ENCODE peak calls at places on chromosomes 13 and 19, in nine cellular contexts. One of them, this sample, is unnamed.
A peak's percentile ranks its signal among the peaks of the same experiment; 100 is the strongest.

GRCh38 chr13:75372517-75372916 is 109.5 kb downstream of the TBC1D4 start:
- DNase-seq in fibroblast of pulmonary artery: peak; percentile 74
- DNase-seq in ovary: no peak
- DNase-seq in left lung: no peak
- DNase-seq in stomach: no peak
- DNase-seq in upper lobe of right lung: no peak
- DNase-seq in colonic mucosa: peak; percentile 32
- DNase-seq in suprapubic skin: no peak
- DNase-seq in heart left ventricle: no peak
- DNase-seq in this sample: no peak

GRCh38 chr13:47934371-47934770 is 66.7 kb downstream of the SUCLA2 start:
- DNase-seq in fibroblast of pulmonary artery: no peak
- DNase-seq in ovary: no peak
- DNase-seq in left lung: no peak
- DNase-seq in stomach: no peak
- DNase-seq in upper lobe of right lung: no peak
- DNase-seq in colonic mucosa: no peak
- DNase-seq in suprapubic skin: no peak
- DNase-seq in heart left ventricle: no peak
- DNase-seq in this sample: no peak

GRCh38 chr13:92829930-92830329 is 396.7 kb upstream of the GPC6 start:
- DNase-seq in fibroblast of pulmonary artery: no peak
- DNase-seq in ovary: no peak
- DNase-seq in left lung: no peak
- DNase-seq in stomach: no peak
- DNase-seq in upper lobe of right lung: no peak
- DNase-seq in colonic mucosa: no peak
- DNase-seq in suprapubic skin: no peak
- DNase-seq in heart left ventricle: no peak
- DNase-seq in this sample: no peak

GRCh38 chr19:48819366-48819816 is 8.6 kb upstream of the BCAT2 start:
- DNase-seq in fibroblast of pulmonary artery: peak; percentile 95
- DNase-seq in ovary: peak; percentile 88
- DNase-seq in left lung: peak; percentile 86
- DNase-seq in stomach: peak; percentile 97
- DNase-seq in upper lobe of right lung: peak; percentile 93
- DNase-seq in colonic mucosa: peak; percentile 94
- DNase-seq in suprapubic skin: peak; percentile 96
- DNase-seq in heart left ventricle: peak; percentile 89
- DNase-seq in this sample: peak; percentile 95

GRCh38 chr19:38384209-38385027 is 3.4 kb downstream of the GGN start:
- DNase-seq in fibroblast of pulmonary artery: no peak
- DNase-seq in ovary: no peak
- DNase-seq in left lung: no peak
- DNase-seq in stomach: no peak
- DNase-seq in upper lobe of right lung: no peak
- DNase-seq in colonic mucosa: no peak
- DNase-seq in suprapubic skin: no peak
- DNase-seq in heart left ventricle: no peak
- DNase-seq in this sample: no peak

GRCh38 chr19:38047641-38048040 is 140.6 kb downstream of the SIPA1L3 start:
- DNase-seq in fibroblast of pulmonary artery: no peak
- DNase-seq in ovary: no peak
- DNase-seq in left lung: no peak
- DNase-seq in stomach: no peak
- DNase-seq in upper lobe of right lung: no peak
- DNase-seq in colonic mucosa: no peak
- DNase-seq in suprapubic skin: no peak
- DNase-seq in heart left ventricle: no peak
- DNase-seq in this sample: no peak

GRCh38 chr13:28392896-28393295 is 102.0 kb downstream of the FLT1 start:
- DNase-seq in fibroblast of pulmonary artery: no peak
- DNase-seq in ovary: no peak
- DNase-seq in left lung: no peak
- DNase-seq in stomach: no peak
- DNase-seq in upper lobe of right lung: no peak
- DNase-seq in colonic mucosa: no peak
- DNase-seq in suprapubic skin: no peak
- DNase-seq in heart left ventricle: no peak
- DNase-seq in this sample: no peak

GRCh38 chr13:72960541-72960940 is 98.3 kb upstream of the KLF5 start:
- DNase-seq in fibroblast of pulmonary artery: no peak
- DNase-seq in ovary: no peak
- DNase-seq in left lung: no peak
- DNase-seq in stomach: no peak
- DNase-seq in upper lobe of right lung: no peak
- DNase-seq in colonic mucosa: no peak
- DNase-seq in suprapubic skin: no peak
- DNase-seq in heart left ventricle: no peak
- DNase-seq in this sample: no peak

GRCh38 chr13:44271915-44272341 is 101.7 kb upstream of the SERP2 start:
- DNase-seq in fibroblast of pulmonary artery: no peak
- DNase-seq in ovary: no peak
- DNase-seq in left lung: no peak
- DNase-seq in stomach: no peak
- DNase-seq in upper lobe of right lung: no peak
- DNase-seq in colonic mucosa: no peak
- DNase-seq in suprapubic skin: peak; percentile 65
- DNase-seq in heart left ventricle: peak; percentile 48
- DNase-seq in this sample: peak; percentile 76

GRCh38 chr13:67438465-67438864 is 208.3 kb upstream of the PCDH9 start:
- DNase-seq in fibroblast of pulmonary artery: no peak
- DNase-seq in ovary: no peak
- DNase-seq in left lung: no peak
- DNase-seq in stomach: no peak
- DNase-seq in upper lobe of right lung: no peak
- DNase-seq in colonic mucosa: no peak
- DNase-seq in suprapubic skin: no peak
- DNase-seq in heart left ventricle: no peak
- DNase-seq in this sample: no peak

GRCh38 chr13:75480691-75481175 is 1.2 kb downstream of the TBC1D4 start:
- DNase-seq in fibroblast of pulmonary artery: peak; percentile 46
- DNase-seq in ovary: peak; percentile 65
- DNase-seq in left lung: peak; percentile 73
- DNase-seq in stomach: peak; percentile 80
- DNase-seq in upper lobe of right lung: peak; percentile 83
- DNase-seq in colonic mucosa: peak; percentile 82
- DNase-seq in suprapubic skin: peak; percentile 77
- DNase-seq in heart left ventricle: peak; percentile 65
- DNase-seq in this sample: no peak

GRCh38 chr19:15836595-15837398 is 21.3 kb upstream of the OR10H1 start:
- DNase-seq in fibroblast of pulmonary artery: peak; percentile 91
- DNase-seq in ovary: peak; percentile 96
- DNase-seq in left lung: peak; percentile 98
- DNase-seq in stomach: peak; percentile 96
- DNase-seq in upper lobe of right lung: peak; percentile 97
- DNase-seq in colonic mucosa: peak; percentile 98
- DNase-seq in suprapubic skin: peak; percentile 99
- DNase-seq in heart left ventricle: peak; percentile 99
- DNase-seq in this sample: peak; percentile 98

GRCh38 chr13:78660130-78660857 is 1.3 kb upstream of the OBI1 start:
- DNase-seq in fibroblast of pulmonary artery: no peak
- DNase-seq in ovary: no peak
- DNase-seq in left lung: no peak
- DNase-seq in stomach: no peak
- DNase-seq in upper lobe of right lung: no peak
- DNase-seq in colonic mucosa: no peak
- DNase-seq in suprapubic skin: no peak
- DNase-seq in heart left ventricle: no peak
- DNase-seq in this sample: no peak

GRCh38 chr13:72457151-72457550 is 270.3 kb downstream of the MZT1 start:
- DNase-seq in fibroblast of pulmonary artery: no peak
- DNase-seq in ovary: no peak
- DNase-seq in left lung: no peak
- DNase-seq in stomach: no peak
- DNase-seq in upper lobe of right lung: no peak
- DNase-seq in colonic mucosa: no peak
- DNase-seq in suprapubic skin: no peak
- DNase-seq in heart left ventricle: no peak
- DNase-seq in this sample: no peak

GRCh38 chr19:2097330-2098327 is 914 bp downstream of the IZUMO4 start:
- DNase-seq in fibroblast of pulmonary artery: no peak
- DNase-seq in ovary: peak; percentile 47
- DNase-seq in left lung: peak; percentile 52
- DNase-seq in stomach: no peak
- DNase-seq in upper lobe of right lung: no peak
- DNase-seq in colonic mucosa: no peak
- DNase-seq in suprapubic skin: no peak
- DNase-seq in heart left ventricle: peak; percentile 45
- DNase-seq in this sample: no peak
- H3K4me3 ChIP-seq in fibroblast of pulmonary artery: peak overlapping the region; percentile 50
- H3K4me3 ChIP-seq in ovary: peak overlapping the region; percentile 37
- H3K4me3 ChIP-seq in left lung: peak overlapping the region; percentile 66
- H3K4me3 ChIP-seq in stomach: peak overlapping the region; percentile 59
- H3K4me3 ChIP-seq in upper lobe of right lung: peak overlapping the region; percentile 41
- H3K4me3 ChIP-seq in colonic mucosa: peak overlapping the region; percentile 39
- H3K4me3 ChIP-seq in suprapubic skin: peak overlapping the region; percentile 79
- H3K4me3 ChIP-seq in heart left ventricle: peak overlapping the region; percentile 67
- H3K4me3 ChIP-seq in this sample: peak overlapping the region; percentile 47

GRCh38 chr19:12791345-12792047 is at the start of gene JUNB:
- DNase-seq in fibroblast of pulmonary artery: peak; percentile 99
- DNase-seq in ovary: peak; percentile 98
- DNase-seq in left lung: peak; percentile 98
- DNase-seq in stomach: peak; percentile 99
- DNase-seq in upper lobe of right lung: peak; percentile 99
- DNase-seq in colonic mucosa: peak; percentile 98
- DNase-seq in suprapubic skin: peak; percentile 98
- DNase-seq in heart left ventricle: peak; percentile 99
- DNase-seq in this sample: peak; percentile 99
- H3K4me3 ChIP-seq in fibroblast of pulmonary artery: peak within 1 kb of the TSS; percentile 99
- H3K4me3 ChIP-seq in ovary: peak within 1 kb of the TSS; percentile 80
- H3K4me3 ChIP-seq in left lung: peak within 1 kb of the TSS; percentile 98
- H3K4me3 ChIP-seq in stomach: peak within 1 kb of the TSS; percentile 93
- H3K4me3 ChIP-seq in upper lobe of right lung: peak within 1 kb of the TSS; percentile 88
- H3K4me3 ChIP-seq in colonic mucosa: peak within 1 kb of the TSS; percentile 90
- H3K4me3 ChIP-seq in suprapubic skin: peak within 1 kb of the TSS; percentile 88
- H3K4me3 ChIP-seq in heart left ventricle: peak within 1 kb of the TSS; percentile 86
- H3K4me3 ChIP-seq in this sample: peak within 1 kb of the TSS; percentile 90

GRCh38 chr19:7652061-7652641 is 15.2 kb downstream of the STXBP2 start:
- DNase-seq in fibroblast of pulmonary artery: peak; percentile 71
- DNase-seq in ovary: peak; percentile 60
- DNase-seq in left lung: peak; percentile 90
- DNase-seq in stomach: peak; percentile 91
- DNase-seq in upper lobe of right lung: peak; percentile 93
- DNase-seq in colonic mucosa: peak; percentile 91
- DNase-seq in suprapubic skin: peak; percentile 90
- DNase-seq in heart left ventricle: peak; percentile 82
- DNase-seq in this sample: no peak
- H3K4me3 ChIP-seq in fibroblast of pulmonary artery: peak overlapping the region; percentile 19
- H3K4me3 ChIP-seq in ovary: no peak overlapping the region
- H3K4me3 ChIP-seq in left lung: peak overlapping the region; percentile 17
- H3K4me3 ChIP-seq in stomach: peak overlapping the region; percentile 13
- H3K4me3 ChIP-seq in upper lobe of right lung: peak overlapping the region; percentile 33
- H3K4me3 ChIP-seq in colonic mucosa: no peak overlapping the region
- H3K4me3 ChIP-seq in suprapubic skin: peak overlapping the region; percentile 1
- H3K4me3 ChIP-seq in heart left ventricle: peak overlapping the region; percentile 16
- H3K4me3 ChIP-seq in this sample: no peak overlapping the region

GRCh38 chr19:13018037-13018914 is 23.0 kb downstream of the NFIX start:
- DNase-seq in fibroblast of pulmonary artery: peak; percentile 69
- DNase-seq in ovary: peak; percentile 82
- DNase-seq in left lung: no peak
- DNase-seq in stomach: peak; percentile 68
- DNase-seq in upper lobe of right lung: peak; percentile 85
- DNase-seq in colonic mucosa: no peak
- DNase-seq in suprapubic skin: peak; percentile 80
- DNase-seq in heart left ventricle: peak; percentile 75
- DNase-seq in this sample: no peak
- H3K4me3 ChIP-seq in fibroblast of pulmonary artery: peak overlapping the region; percentile 2
- H3K4me3 ChIP-seq in ovary: peak overlapping the region; percentile 30
- H3K4me3 ChIP-seq in left lung: no peak overlapping the region
- H3K4me3 ChIP-seq in stomach: no peak overlapping the region
- H3K4me3 ChIP-seq in upper lobe of right lung: peak overlapping the region; percentile 12
- H3K4me3 ChIP-seq in colonic mucosa: no peak overlapping the region
- H3K4me3 ChIP-seq in suprapubic skin: peak overlapping the region; percentile 36
- H3K4me3 ChIP-seq in heart left ventricle: peak overlapping the region; percentile 2
- H3K4me3 ChIP-seq in this sample: peak overlapping the region; percentile 36

GRCh38 chr13:113489549-113490495 is 689 bp downstream of the DCUN1D2 start:
- DNase-seq in fibroblast of pulmonary artery: peak; percentile 54
- DNase-seq in ovary: peak; percentile 50
- DNase-seq in left lung: peak; percentile 49
- DNase-seq in stomach: peak; percentile 38
- DNase-seq in upper lobe of right lung: no peak
- DNase-seq in colonic mucosa: peak; percentile 37
- DNase-seq in suprapubic skin: peak; percentile 79
- DNase-seq in heart left ventricle: no peak
- DNase-seq in this sample: no peak

GRCh38 chr13:113491418-113491883 is 940 bp upstream of the DCUN1D2 start:
- DNase-seq in fibroblast of pulmonary artery: no peak
- DNase-seq in ovary: peak; percentile 42
- DNase-seq in left lung: no peak
- DNase-seq in stomach: peak; percentile 37
- DNase-seq in upper lobe of right lung: no peak
- DNase-seq in colonic mucosa: peak; percentile 44
- DNase-seq in suprapubic skin: no peak
- DNase-seq in heart left ventricle: peak; percentile 58
- DNase-seq in this sample: no peak

GRCh38 chr13:113490496-113491417 is at the start of gene DCUN1D2:
- DNase-seq in fibroblast of pulmonary artery: peak; percentile 98
- DNase-seq in ovary: peak; percentile 94
- DNase-seq in left lung: peak; percentile 96
- DNase-seq in stomach: peak; percentile 95
- DNase-seq in upper lobe of right lung: peak; percentile 97
- DNase-seq in colonic mucosa: peak; percentile 93
- DNase-seq in suprapubic skin: peak; percentile 94
- DNase-seq in heart left ventricle: peak; percentile 97
- DNase-seq in this sample: peak; percentile 97

GRCh38 chr13:113488283-113488682 is 2.2 kb downstream of the DCUN1D2 start:
- DNase-seq in fibroblast of pulmonary artery: no peak
- DNase-seq in ovary: no peak
- DNase-seq in left lung: no peak
- DNase-seq in stomach: no peak
- DNase-seq in upper lobe of right lung: no peak
- DNase-seq in colonic mucosa: no peak
- DNase-seq in suprapubic skin: no peak
- DNase-seq in heart left ventricle: no peak
- DNase-seq in this sample: no peak

DNA sequence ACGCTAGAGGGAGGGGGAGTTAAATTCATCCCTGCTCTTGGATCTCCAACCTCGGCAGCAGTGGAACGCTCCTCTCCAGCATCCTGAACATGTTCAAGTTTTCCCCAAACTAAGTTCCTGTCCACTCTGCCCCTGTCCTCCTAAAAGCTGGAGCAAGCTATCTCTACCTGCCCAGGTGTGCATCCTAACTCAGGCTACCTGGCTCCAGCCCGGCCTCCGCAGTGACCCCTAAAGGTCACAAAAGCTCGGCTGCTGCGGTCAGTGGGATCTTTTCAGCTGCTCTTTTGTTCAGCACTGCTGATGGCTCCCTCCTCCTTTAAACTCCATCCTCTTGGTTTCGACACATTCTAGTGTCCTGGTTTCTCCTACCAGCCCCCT is 1.4 kb downstream of the DCUN1D2 start:
- DNase-seq in fibroblast of pulmonary artery: no peak
- DNase-seq in ovary: no peak
- DNase-seq in left lung: no peak
- DNase-seq in stomach: no peak
- DNase-seq in upper lobe of right lung: no peak
- DNase-seq in colonic mucosa: no peak
- DNase-seq in suprapubic skin: no peak
- DNase-seq in heart left ventricle: no peak
- DNase-seq in this sample: no peak
- H3K4me3 ChIP-seq in fibroblast of pulmonary artery: peak overlapping the region; percentile 88
- H3K4me3 ChIP-seq in ovary: peak overlapping the region; percentile 76
- H3K4me3 ChIP-seq in left lung: peak overlapping the region; percentile 82
- H3K4me3 ChIP-seq in stomach: peak overlapping the region; percentile 88
- H3K4me3 ChIP-seq in upper lobe of right lung: peak overlapping the region; percentile 91
- H3K4me3 ChIP-seq in colonic mucosa: peak overlapping the region; percentile 90
- H3K4me3 ChIP-seq in suprapubic skin: peak overlapping the region; percentile 98
- H3K4me3 ChIP-seq in heart left ventricle: peak overlapping the region; percentile 95
- H3K4me3 ChIP-seq in this sample: peak overlapping the region; percentile 99